ENCODE peak calls at places on chromosomes 5 and 9, in five cellular contexts. One of them, this sample, is unnamed.
A peak's percentile ranks its signal among the peaks of the same experiment; 100 is the strongest.

GRCh38 chr5:127577458-127577857 is 60.0 kb downstream of the PRRC1 start:
- DNase-seq in AG04450: no peak
- DNase-seq in heart left ventricle: no peak
- DNase-seq in esophagus muscularis mucosa: no peak
- DNase-seq in coronary artery: no peak
- DNase-seq in this sample: no peak

GRCh38 chr5:80871541-80871961 is 88.6 kb upstream of the RASGRF2 start:
- DNase-seq in esophagus muscularis mucosa: no peak
- DNase-seq in coronary artery: no peak
- DNase-seq in AG04450: peak; percentile 6
- DNase-seq in heart left ventricle: no peak
- DNase-seq in this sample: no peak

GRCh38 chr9:27569406-27569805 is 3.9 kb downstream of the C9orf72 start:
- DNase-seq in esophagus muscularis mucosa: no peak
- DNase-seq in coronary artery: no peak
- DNase-seq in AG04450: no peak
- DNase-seq in heart left ventricle: no peak
- DNase-seq in this sample: no peak

GRCh38 chr5:16600397-16600796 is 16.4 kb downstream of the RETREG1 start:
- DNase-seq in heart left ventricle: peak; percentile 80
- DNase-seq in AG04450: no peak
- DNase-seq in esophagus muscularis mucosa: no peak
- DNase-seq in coronary artery: no peak
- DNase-seq in this sample: no peak

GRCh38 chr5:136028782-136029742 is at the start of gene TGFBI:
- DNase-seq in AG04450: peak; percentile 30
- DNase-seq in esophagus muscularis mucosa: no peak
- DNase-seq in coronary artery: peak; percentile 82
- DNase-seq in heart left ventricle: peak; percentile 76
- DNase-seq in this sample: no peak

GRCh38 chr5:53366245-53366644 is 114.2 kb upstream of the FST start:
- DNase-seq in coronary artery: no peak
- DNase-seq in heart left ventricle: no peak
- DNase-seq in esophagus muscularis mucosa: no peak
- DNase-seq in AG04450: no peak
- DNase-seq in this sample: no peak

GRCh38 chr9:21789541-21790037 is 12.8 kb upstream of the MTAP start:
- DNase-seq in esophagus muscularis mucosa: no peak
- DNase-seq in coronary artery: no peak
- DNase-seq in AG04450: peak; percentile 88
- DNase-seq in heart left ventricle: peak; percentile 41
- DNase-seq in this sample: no peak

GRCh38 chr5:1466631-1467265 is 21.5 kb upstream of the SLC6A3 start:
- DNase-seq in AG04450: no peak
- DNase-seq in esophagus muscularis mucosa: no peak
- DNase-seq in heart left ventricle: no peak
- DNase-seq in coronary artery: no peak
- DNase-seq in this sample: no peak

GRCh38 chr5:6394429-6395101 is 16.2 kb upstream of the MED10 start:
- DNase-seq in coronary artery: peak; percentile 54
- DNase-seq in AG04450: no peak
- DNase-seq in esophagus muscularis mucosa: no peak
- DNase-seq in heart left ventricle: no peak
- DNase-seq in this sample: peak; percentile 66

GRCh38 chr5:135053989-135054388 is 20.0 kb upstream of the PITX1 start:
- DNase-seq in AG04450: no peak
- DNase-seq in esophagus muscularis mucosa: no peak
- DNase-seq in coronary artery: no peak
- DNase-seq in heart left ventricle: no peak
- DNase-seq in this sample: no peak

GRCh38 chr5:18772475-18772874 is 1138.2 kb downstream of the TAF11L14 start:
- DNase-seq in esophagus muscularis mucosa: no peak
- DNase-seq in coronary artery: no peak
- DNase-seq in AG04450: no peak
- DNase-seq in heart left ventricle: no peak
- DNase-seq in this sample: no peak

DNA sequence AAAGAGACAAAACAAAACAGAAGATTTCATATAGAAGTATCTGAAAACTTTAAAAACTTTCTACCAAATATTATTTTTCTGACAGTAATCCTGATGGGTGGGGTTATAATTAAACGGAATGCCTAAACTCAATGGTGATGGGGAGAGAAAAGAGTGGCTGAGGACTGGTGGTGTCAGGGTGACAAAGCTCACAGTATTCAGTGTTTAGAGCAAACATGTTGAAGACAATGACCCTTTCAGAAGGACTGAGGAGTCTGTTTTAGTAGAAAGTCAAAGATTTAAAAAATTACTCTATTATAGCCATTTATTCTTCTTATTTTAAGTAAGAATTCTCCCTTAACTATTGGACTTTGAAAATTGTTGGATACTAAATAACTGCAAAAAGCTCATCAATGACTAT is 1144.0 kb downstream of the TAF11L14 start:
- DNase-seq in AG04450: no peak
- DNase-seq in heart left ventricle: no peak
- DNase-seq in coronary artery: no peak
- DNase-seq in esophagus muscularis mucosa: no peak
- DNase-seq in this sample: no peak
- TF ChIP-seq CTCF in AG04450: no peak
- TF ChIP-seq CTCF in heart left ventricle: no peak
- TF ChIP-seq CTCF in coronary artery: no peak
- TF ChIP-seq CTCF in esophagus muscularis mucosa: no peak
- TF ChIP-seq CTCF in this sample: no peak

DNA sequence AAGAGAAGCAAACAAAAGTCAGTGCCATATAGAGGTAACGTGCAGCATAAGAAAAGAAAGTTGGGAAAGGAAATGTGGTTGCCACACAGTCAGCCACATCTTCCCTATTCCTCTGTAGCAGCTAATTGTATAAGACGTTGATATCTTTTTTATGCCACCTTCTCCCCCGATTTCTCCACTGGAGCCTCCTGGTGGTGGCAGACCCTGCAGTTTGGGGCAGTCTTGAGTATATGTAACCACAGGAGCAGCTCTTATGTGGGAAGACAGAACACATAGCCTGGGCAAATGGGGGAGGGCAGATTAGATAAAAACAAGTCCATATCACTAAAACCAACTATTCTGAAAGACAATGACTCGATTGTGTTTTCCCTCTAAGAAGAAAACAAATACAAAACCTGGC is 99.7 kb downstream of the PLCXD3 start:
- DNase-seq in esophagus muscularis mucosa: no peak
- DNase-seq in coronary artery: no peak
- DNase-seq in heart left ventricle: no peak
- DNase-seq in AG04450: no peak
- DNase-seq in this sample: no peak
- TF ChIP-seq CTCF in esophagus muscularis mucosa: no peak
- TF ChIP-seq CTCF in coronary artery: no peak
- TF ChIP-seq CTCF in heart left ventricle: no peak
- TF ChIP-seq CTCF in AG04450: no peak
- TF ChIP-seq CTCF in this sample: no peak

GRCh38 chr5:72394688-72395087 is 74.5 kb downstream of the PTCD2 start:
- DNase-seq in heart left ventricle: no peak
- DNase-seq in esophagus muscularis mucosa: no peak
- DNase-seq in AG04450: no peak
- DNase-seq in coronary artery: no peak
- DNase-seq in this sample: no peak
- TF ChIP-seq CTCF in heart left ventricle: peak; percentile 40
- TF ChIP-seq CTCF in esophagus muscularis mucosa: no peak
- TF ChIP-seq CTCF in AG04450: peak; percentile 39
- TF ChIP-seq CTCF in coronary artery: no peak
- TF ChIP-seq CTCF in this sample: peak; percentile 35

DNA sequence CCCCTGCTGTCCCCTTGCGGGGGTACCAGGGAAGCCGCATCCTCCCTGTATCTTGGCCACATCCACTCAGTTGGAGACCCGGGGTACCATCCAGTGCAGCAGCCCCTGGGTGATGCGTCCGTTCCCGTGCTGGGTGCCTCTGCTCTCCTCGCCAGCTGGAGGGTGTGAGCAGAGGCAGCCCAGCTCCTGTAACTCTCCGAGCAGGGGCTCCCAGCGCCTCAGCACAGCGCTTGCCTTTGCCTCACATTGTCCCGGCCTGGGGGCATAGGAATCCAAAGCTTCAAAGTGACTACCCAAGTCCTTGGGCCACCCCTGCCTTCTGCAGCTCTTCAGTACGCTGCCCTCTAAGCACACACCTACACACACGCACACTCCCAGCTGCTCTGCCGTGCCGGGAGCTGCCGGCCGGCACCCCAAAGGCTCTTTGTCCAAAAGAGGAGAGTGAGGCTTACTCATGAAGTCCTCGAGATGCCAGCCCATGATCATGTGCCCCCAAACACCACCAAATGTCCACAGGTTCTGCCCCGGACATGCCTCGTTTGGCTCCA is 733 bp downstream of the ANGPTL2 start:
- DNase-seq in heart left ventricle: no peak
- DNase-seq in esophagus muscularis mucosa: no peak
- DNase-seq in coronary artery: peak; percentile 75
- DNase-seq in AG04450: no peak
- DNase-seq in this sample: no peak
- TF ChIP-seq CTCF in heart left ventricle: no peak
- TF ChIP-seq CTCF in esophagus muscularis mucosa: no peak
- TF ChIP-seq CTCF in coronary artery: no peak
- TF ChIP-seq CTCF in AG04450: no peak
- TF ChIP-seq CTCF in this sample: no peak

GRCh38 chr5:147391781-147392180 is 118.1 kb downstream of the DPYSL3 start:
- DNase-seq in esophagus muscularis mucosa: no peak
- DNase-seq in AG04450: peak; percentile 27
- DNase-seq in heart left ventricle: peak; percentile 66
- DNase-seq in coronary artery: no peak
- DNase-seq in this sample: no peak

GRCh38 chr5:147396070-147396469 is 113.8 kb downstream of the DPYSL3 start:
- DNase-seq in esophagus muscularis mucosa: no peak
- DNase-seq in coronary artery: no peak
- DNase-seq in AG04450: no peak
- DNase-seq in heart left ventricle: peak; percentile 54
- DNase-seq in this sample: no peak

GRCh38 chr5:147390654-147391053 is 119.2 kb downstream of the DPYSL3 start:
- DNase-seq in esophagus muscularis mucosa: no peak
- DNase-seq in coronary artery: no peak
- DNase-seq in AG04450: no peak
- DNase-seq in heart left ventricle: no peak
- DNase-seq in this sample: no peak

GRCh38 chr5:147394273-147394672 is 115.6 kb downstream of the DPYSL3 start:
- DNase-seq in AG04450: no peak
- DNase-seq in coronary artery: no peak
- DNase-seq in heart left ventricle: no peak
- DNase-seq in esophagus muscularis mucosa: peak; percentile 81
- DNase-seq in this sample: no peak

DNA sequence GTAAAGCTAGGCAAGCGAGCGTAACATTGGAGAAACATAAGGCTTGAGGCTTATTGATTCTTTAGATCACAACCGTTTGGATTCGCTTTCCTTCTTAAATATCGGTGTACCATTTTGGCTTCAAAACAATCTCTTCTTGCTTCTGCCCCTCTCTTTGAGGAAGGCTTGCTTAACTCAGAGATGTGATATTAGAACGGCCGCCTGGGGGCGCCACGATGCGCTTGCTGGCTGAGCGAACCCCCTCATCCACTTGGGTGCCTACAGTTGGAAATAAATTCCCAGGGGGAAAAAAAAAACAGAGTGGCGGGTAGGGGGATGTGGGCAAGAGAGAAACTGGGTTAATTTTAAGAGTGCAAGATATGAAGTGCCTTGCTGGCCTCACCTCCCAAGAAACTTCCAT is 116.0 kb downstream of the DPYSL3 start:
- DNase-seq in heart left ventricle: no peak
- DNase-seq in AG04450: no peak
- DNase-seq in esophagus muscularis mucosa: no peak
- DNase-seq in coronary artery: no peak
- DNase-seq in this sample: no peak
- TF ChIP-seq CTCF in heart left ventricle: peak; percentile 34
- TF ChIP-seq CTCF in AG04450: peak; percentile 22
- TF ChIP-seq CTCF in esophagus muscularis mucosa: peak; percentile 37
- TF ChIP-seq CTCF in coronary artery: no peak
- TF ChIP-seq CTCF in this sample: peak; percentile 25

DNA sequence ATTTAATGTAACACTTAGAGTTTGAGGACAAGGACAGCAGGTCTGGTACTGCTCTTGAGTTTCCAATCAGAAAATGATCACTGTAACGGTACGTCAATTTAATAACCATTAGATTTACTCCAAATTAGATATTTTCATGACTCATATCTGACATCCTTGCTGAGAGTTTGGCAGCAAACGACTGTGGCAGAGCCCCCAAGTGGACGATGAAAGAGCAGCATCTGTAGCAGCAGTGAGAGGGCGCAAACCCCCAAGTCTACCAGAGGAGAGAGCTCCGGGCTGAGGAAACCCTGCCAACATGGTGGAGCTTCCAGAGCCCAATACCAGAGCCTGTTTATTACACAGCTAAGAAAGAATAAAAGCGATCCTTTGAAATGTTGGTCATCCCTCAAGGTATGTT is 73.2 kb upstream of the EPB41L4A start:
- DNase-seq in heart left ventricle: peak; percentile 60
- DNase-seq in esophagus muscularis mucosa: no peak
- DNase-seq in AG04450: peak; percentile 21
- DNase-seq in coronary artery: no peak
- DNase-seq in this sample: no peak
- TF ChIP-seq CTCF in heart left ventricle: peak; percentile 66
- TF ChIP-seq CTCF in esophagus muscularis mucosa: peak; percentile 31
- TF ChIP-seq CTCF in AG04450: peak; percentile 79
- TF ChIP-seq CTCF in coronary artery: no peak
- TF ChIP-seq CTCF in this sample: peak; percentile 39

DNA sequence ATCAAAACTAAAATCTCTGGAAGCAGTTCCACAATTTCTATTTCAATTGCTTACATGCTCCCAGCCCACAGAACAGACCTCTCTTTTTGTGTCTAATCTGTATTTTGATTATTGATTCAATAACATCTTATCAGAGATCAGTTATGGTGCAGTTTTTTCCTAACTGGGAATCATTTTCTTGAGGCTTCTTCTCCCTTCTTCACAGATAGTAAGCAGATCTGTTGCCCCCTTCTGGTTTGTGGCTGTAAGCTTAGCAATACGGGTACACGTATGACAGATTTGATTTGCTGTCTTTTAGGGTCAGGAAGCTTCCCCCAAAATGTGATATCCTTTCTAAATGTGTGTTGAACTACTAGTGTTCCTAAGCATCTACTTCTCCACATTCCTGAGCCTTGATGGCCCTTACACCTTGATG is 39.4 kb downstream of the MRPS27 start:
- DNase-seq in esophagus muscularis mucosa: no peak
- DNase-seq in coronary artery: no peak
- DNase-seq in heart left ventricle: no peak
- DNase-seq in AG04450: no peak
- DNase-seq in this sample: no peak
- TF ChIP-seq CTCF in esophagus muscularis mucosa: peak; percentile 46
- TF ChIP-seq CTCF in coronary artery: no peak
- TF ChIP-seq CTCF in heart left ventricle: peak; percentile 55
- TF ChIP-seq CTCF in AG04450: peak; percentile 73
- TF ChIP-seq CTCF in this sample: peak; percentile 76

This sample was measured in osteocyte.